ENCODE peak calls at places on chromosomes 2 and 18, in four cellular contexts. P is stimulated activated CD4-positive, alpha-beta T cell treated with anti-CD3 and anti-CD28 coated beads, Interleukin-1b, Interleukin-23, amount 100 ng/mL, for 4 hours; V is kidney; A is iPS-NIHi11. M is an unnamed sample.

GRCh38 chr18:59484796-59485328 is 125.8 kb upstream of the LMAN1 start:
- DNase-seq in P (no peak), A (no peak), V (no peak), M (no peak)

GRCh38 chr2:196293751-196294486 is 122.5 kb upstream of the STK17B start:
- DNase-seq in V (no peak), A (no peak), P (no peak), M (no peak)

GRCh38 chr2:83817511-83817910 is 641.6 kb downstream of the SUCLG1 start:
- DNase-seq in A (no peak), P (no peak), V (no peak), M (no peak)

GRCh38 chr2:160417745-160418397 is 75.7 kb downstream of the RBMS1 start:
- DNase-seq in A (no peak), V (no peak), P (peak), M (no peak)

GRCh38 chr2:165536861-165537499 is 67.5 kb downstream of the CSRNP3 start:
- DNase-seq in V (no peak), P (no peak), A (no peak), M (no peak)

GRCh38 chr18:47758000-47758399 is 172.5 kb downstream of the SMAD2 start:
- DNase-seq in V (no peak), P (no peak), A (no peak), M (no peak)

GRCh38 chr18:13425357-13426095 is 207.0 kb downstream of the LDLRAD4 start:
- DNase-seq in P (no peak), V (no peak), A (no peak), M (peak)

GRCh38 chr2:85243101-85244072 is 84.4 kb downstream of the TGOLN2 start:
- DNase-seq in A (peak), P (no peak), V (no peak), M (no peak)

GRCh38 chr18:45386256-45386655 is 229.0 kb upstream of the SLC14A2 start:
- DNase-seq in A (peak), V (no peak), P (no peak), M (no peak)

GRCh38 chr2:9112079-9112721 is 94.4 kb upstream of the ASAP2 start:
- DNase-seq in A (no peak), V (no peak), P (no peak), M (peak)

GRCh38 chr2:149902104-149902503 is 314.5 kb upstream of the MMADHC start:
- DNase-seq in V (no peak), P (no peak), A (no peak), M (no peak)

GRCh38 chr2:211957799-211958198 is 580.8 kb downstream of the ERBB4 start:
- DNase-seq in V (no peak), A (no peak), P (no peak), M (no peak)